ENCODE peak calls at places on chromosomes 6 and 20, in nine cellular contexts. One of them, this sample, is unnamed.

GRCh38 chr6:43578748-43579147 is 2.8 kb downstream of the POLH start:
- DNase-seq in mucosa of gallbladder: no peak
- DNase-seq in GM04504: no peak
- DNase-seq in aorta: no peak
- DNase-seq in central memory CD4-positive, alpha-beta T cell: no peak
- DNase-seq in MM.1S: no peak
- DNase-seq in GM13976: no peak
- DNase-seq in EL: no peak
- DNase-seq in HCEC 1CT: no peak
- DNase-seq in this sample: no peak

GRCh38 chr6:161405418-161405817 is 131.6 kb upstream of the AGPAT4 start:
- DNase-seq in aorta: no peak
- DNase-seq in mucosa of gallbladder: no peak
- DNase-seq in central memory CD4-positive, alpha-beta T cell: no peak
- DNase-seq in GM04504: no peak
- DNase-seq in HCEC 1CT: no peak
- DNase-seq in MM.1S: no peak
- DNase-seq in EL: no peak
- DNase-seq in GM13976: no peak
- DNase-seq in this sample: no peak

GRCh38 chr6:1871936-1872335 is 262.2 kb downstream of the FOXC1 start:
- DNase-seq in aorta: no peak
- DNase-seq in mucosa of gallbladder: no peak
- DNase-seq in HCEC 1CT: no peak
- DNase-seq in GM13976: no peak
- DNase-seq in MM.1S: no peak
- DNase-seq in EL: no peak
- DNase-seq in GM04504: no peak
- DNase-seq in central memory CD4-positive, alpha-beta T cell: no peak
- DNase-seq in this sample: peak; percentile 31

GRCh38 chr6:137297887-137298286 is 78.7 kb upstream of the IFNGR1 start:
- DNase-seq in EL: peak; percentile 6
- DNase-seq in MM.1S: no peak
- DNase-seq in mucosa of gallbladder: no peak
- DNase-seq in central memory CD4-positive, alpha-beta T cell: no peak
- DNase-seq in GM04504: no peak
- DNase-seq in aorta: no peak
- DNase-seq in GM13976: no peak
- DNase-seq in HCEC 1CT: peak; percentile 14
- DNase-seq in this sample: no peak

GRCh38 chr6:44926556-44926955 is 401.6 kb upstream of the RUNX2 start:
- DNase-seq in central memory CD4-positive, alpha-beta T cell: no peak
- DNase-seq in mucosa of gallbladder: no peak
- DNase-seq in MM.1S: no peak
- DNase-seq in HCEC 1CT: peak; percentile 8
- DNase-seq in GM13976: no peak
- DNase-seq in EL: no peak
- DNase-seq in GM04504: no peak
- DNase-seq in aorta: no peak
- DNase-seq in this sample: no peak

GRCh38 chr20:58829531-58829941 is 21.2 kb downstream of the GNAS-AS1 start:
- DNase-seq in EL: no peak
- DNase-seq in central memory CD4-positive, alpha-beta T cell: no peak
- DNase-seq in GM04504: no peak
- DNase-seq in MM.1S: no peak
- DNase-seq in GM13976: no peak
- DNase-seq in aorta: peak; percentile 77
- DNase-seq in mucosa of gallbladder: peak; percentile 31
- DNase-seq in HCEC 1CT: no peak
- DNase-seq in this sample: no peak

GRCh38 chr6:19578489-19578888 is 258.7 kb upstream of the ID4 start:
- DNase-seq in mucosa of gallbladder: no peak
- DNase-seq in aorta: no peak
- DNase-seq in MM.1S: no peak
- DNase-seq in central memory CD4-positive, alpha-beta T cell: no peak
- DNase-seq in HCEC 1CT: no peak
- DNase-seq in GM13976: no peak
- DNase-seq in EL: no peak
- DNase-seq in GM04504: peak; percentile 55
- DNase-seq in this sample: no peak

GRCh38 chr6:159184559-159184958 is 15.4 kb downstream of the FNDC1 start:
- DNase-seq in GM13976: no peak
- DNase-seq in GM04504: no peak
- DNase-seq in MM.1S: no peak
- DNase-seq in central memory CD4-positive, alpha-beta T cell: no peak
- DNase-seq in aorta: no peak
- DNase-seq in EL: peak; percentile 37
- DNase-seq in HCEC 1CT: no peak
- DNase-seq in mucosa of gallbladder: no peak
- DNase-seq in this sample: no peak

GRCh38 chr6:142822882-142823578 is 121.9 kb downstream of the HIVEP2 start:
- DNase-seq in HCEC 1CT: no peak
- DNase-seq in aorta: no peak
- DNase-seq in GM04504: no peak
- DNase-seq in central memory CD4-positive, alpha-beta T cell: no peak
- DNase-seq in GM13976: no peak
- DNase-seq in MM.1S: no peak
- DNase-seq in EL: no peak
- DNase-seq in mucosa of gallbladder: no peak
- DNase-seq in this sample: no peak

GRCh38 chr6:120410586-120410985 is 923.7 kb downstream of the TBC1D32 start:
- DNase-seq in mucosa of gallbladder: no peak
- DNase-seq in central memory CD4-positive, alpha-beta T cell: no peak
- DNase-seq in aorta: no peak
- DNase-seq in EL: no peak
- DNase-seq in MM.1S: no peak
- DNase-seq in GM04504: no peak
- DNase-seq in HCEC 1CT: no peak
- DNase-seq in GM13976: no peak
- DNase-seq in this sample: no peak

This sample was measured in caudate nucleus.